ENCODE peak calls at places on chromosomes 13 and 19, in nine cellular contexts. A is brain microvascular endothelial cell, G is A549, U is transverse colon, Q is upper lobe of right lung, X is OCI-LY7, N is psoas muscle, H is HCT116, F is H1. M is an unnamed sample.

GRCh38 chr19:49677901-49678674 is 1.0 kb downstream of the PRMT1 start:
- DNase-seq in A (peak; percentile 54), G (peak; percentile 82), U (peak; percentile 78), Q (peak; percentile 84), X (peak; percentile 85), N (peak; percentile 71), H (no peak), F (peak; percentile 72), M (peak; percentile 71)

GRCh38 chr19:36113895-36114762 is 546 bp downstream of the POLR2I start:
- DNase-seq in A (peak; percentile 15), G (peak; percentile 67), U (peak; percentile 32), Q (no peak), X (peak; percentile 38), N (peak; percentile 33), H (no peak), F (no peak), M (no peak)

GRCh38 chr13:99356216-99357089 is 49.3 kb upstream of the GPR183 start:
- DNase-seq in A (peak; percentile 96), G (no peak), U (peak; percentile 45), Q (no peak), X (peak; percentile 38), N (no peak), H (no peak), F (no peak), M (no peak)

GRCh38 chr13:38850868-38851626 is 139.6 kb downstream of the STOML3 start:
- DNase-seq in A (no peak), G (no peak), U (no peak), Q (no peak), X (no peak), N (no peak), H (no peak), F (no peak), M (no peak)

GRCh38 chr13:101026736-101027398 is 352.3 kb upstream of the TMTC4 start:
- DNase-seq in A (no peak), G (no peak), U (no peak), Q (no peak), X (no peak), N (no peak), H (no peak), F (no peak), M (no peak)

GRCh38 chr13:27242642-27243185 is 8.6 kb upstream of the RPL21 start:
- DNase-seq in A (no peak), G (no peak), U (no peak), Q (no peak), X (no peak), N (no peak), H (no peak), F (no peak), M (no peak)

GRCh38 chr13:92122454-92122853 is 724.0 kb downstream of the GPC5 start:
- DNase-seq in A (no peak), G (no peak), U (no peak), Q (no peak), X (no peak), N (no peak), H (no peak), F (no peak), M (no peak)

GRCh38 chr19:41860419-41861097 is 503 bp downstream of the RPS19 start:
- DNase-seq in A (no peak), G (no peak), U (no peak), Q (no peak), X (peak; percentile 46), N (no peak), H (no peak), F (no peak), M (no peak)

GRCh38 chr19:32646556-32646955 is 28.4 kb downstream of the ANKRD27 start:
- DNase-seq in A (no peak), G (no peak), U (no peak), Q (no peak), X (no peak), N (no peak), H (no peak), F (no peak), M (no peak)

GRCh38 chr19:14107581-14108461 is 9.7 kb downstream of the PRKACA start:
- DNase-seq in A (peak; percentile 73), G (peak; percentile 52), U (no peak), Q (no peak), X (no peak), N (peak; percentile 68), H (no peak), F (no peak), M (no peak)

GRCh38 chr19:27733551-27734266 is 1479.2 kb downstream of the UQCRFS1 start:
- DNase-seq in A (no peak), G (no peak), U (no peak), Q (no peak), X (no peak), N (no peak), H (no peak), F (no peak), M (no peak)

GRCh38 chr19:41784337-41785239 is 11.8 kb upstream of the CEACAM3 start:
- DNase-seq in A (no peak), G (no peak), U (peak; percentile 27), Q (no peak), X (no peak), N (no peak), H (no peak), F (no peak), M (no peak)

GRCh38 chr13:97068964-97069815 is 74.9 kb upstream of the OXGR1 start:
- DNase-seq in A (no peak), G (no peak), U (no peak), Q (no peak), X (no peak), N (no peak), H (no peak), F (no peak), M (no peak)

GRCh38 chr13:52884429-52884828 is 36.0 kb upstream of the PCDH8 start:
- DNase-seq in A (no peak), G (no peak), U (no peak), Q (no peak), X (no peak), N (no peak), H (no peak), F (no peak), M (no peak)

GRCh38 chr13:52882803-52883202 is 34.4 kb upstream of the PCDH8 start:
- DNase-seq in A (no peak), G (no peak), U (no peak), Q (no peak), X (no peak), N (no peak), H (no peak), F (no peak), M (no peak)

GRCh38 chr13:52879950-52880650 is 31.7 kb upstream of the PCDH8 start:
- DNase-seq in A (no peak), G (no peak), U (no peak), Q (no peak), X (no peak), N (no peak), H (no peak), F (peak; percentile 29), M (no peak)
- H3K4me3 ChIP-seq in A (no peak overlapping the region), G (no peak overlapping the region), U (no peak overlapping the region), Q (no peak overlapping the region), X (no peak overlapping the region), N (no peak overlapping the region), H (no peak overlapping the region), F (no peak overlapping the region), M (no peak overlapping the region)

DNA sequence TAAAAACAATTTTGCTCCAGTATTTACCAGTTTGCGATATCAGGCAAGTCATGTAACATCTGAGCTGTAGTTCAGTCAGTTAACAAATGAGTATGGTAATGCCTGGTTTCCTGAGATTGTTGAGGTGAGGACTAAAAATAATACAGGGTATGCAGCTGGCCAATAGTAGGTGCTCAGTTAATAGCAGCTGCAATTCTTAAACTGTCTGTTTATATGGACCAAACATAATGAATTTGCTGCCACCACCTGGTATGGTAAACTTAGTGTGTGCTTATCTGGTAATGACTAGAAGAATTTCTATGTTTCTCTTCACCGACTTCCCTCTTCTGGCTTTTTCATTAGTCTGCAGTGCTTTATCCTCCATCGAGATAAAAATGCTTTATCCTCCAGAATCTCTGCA is 9.1 kb downstream of the ZMYM2 start:
- DNase-seq in A (no peak), G (no peak), U (no peak), Q (no peak), X (peak; percentile 70), N (no peak), H (no peak), F (no peak), M (no peak)
- TF ChIP-seq CTCF in A (no peak), G (no peak), U (no peak), Q (no peak), X (peak; percentile 71), N (no peak), H (no peak), F (no peak), M (no peak)

DNA sequence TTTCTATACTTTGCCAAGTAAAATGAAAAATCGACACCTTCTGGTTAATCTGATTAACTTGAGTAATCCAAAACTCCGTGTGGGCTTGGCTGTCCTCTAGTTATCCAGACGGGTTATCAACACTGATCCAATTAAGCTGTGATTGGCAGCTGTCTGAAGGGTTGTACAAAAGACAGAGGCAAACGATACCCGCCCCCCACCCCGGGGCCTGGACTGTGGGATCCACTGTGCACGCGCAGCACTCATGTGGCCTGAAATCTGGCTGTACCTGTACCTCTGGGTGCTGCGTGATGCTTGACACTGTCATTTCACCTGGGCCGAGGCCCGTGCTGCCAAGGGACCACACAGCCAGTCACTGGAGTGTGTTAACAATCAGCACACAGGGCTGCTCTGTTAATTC is 53.5 kb downstream of the COL4A2 start:
- DNase-seq in A (no peak), G (no peak), U (no peak), Q (no peak), X (no peak), N (no peak), H (no peak), F (no peak), M (no peak)
- H3K27ac ChIP-seq in A (peak overlapping the region; percentile 100), G (no peak overlapping the region), U (peak overlapping the region; percentile 62), Q (no peak overlapping the region), X (no peak overlapping the region), N (peak overlapping the region; percentile 13), H (no peak overlapping the region), F (no peak overlapping the region), M (no peak overlapping the region)

GRCh38 chr13:75418186-75418843 is 63.7 kb downstream of the TBC1D4 start:
- DNase-seq in A (no peak), G (no peak), U (no peak), Q (no peak), X (no peak), N (no peak), H (no peak), F (no peak), M (no peak)
- H3K4me3 ChIP-seq in A (no peak overlapping the region), G (no peak overlapping the region), U (no peak overlapping the region), Q (no peak overlapping the region), X (no peak overlapping the region), N (peak overlapping the region; percentile 36), H (no peak overlapping the region), F (no peak overlapping the region), M (no peak overlapping the region)

GRCh38 chr13:24313449-24313848 is 4.1 kb downstream of the C1QTNF9 start:
- DNase-seq in A (peak; percentile 8), G (peak; percentile 11), U (no peak), Q (no peak), X (no peak), N (no peak), H (no peak), F (no peak), M (no peak)
- TF ChIP-seq CTCF in A (peak; percentile 29), G (peak; percentile 23), U (no peak), Q (peak; percentile 32), X (peak; percentile 29), N (peak; percentile 21), H (peak; percentile 22), F (no peak), M (peak; percentile 12)

GRCh38 chr13:94308808-94309207 is 170.7 kb downstream of the DCT start:
- DNase-seq in A (no peak), G (no peak), U (no peak), Q (no peak), X (no peak), N (no peak), H (no peak), F (no peak), M (no peak)
- H3K27ac ChIP-seq in A (no peak overlapping the region), G (no peak overlapping the region), U (no peak overlapping the region), Q (no peak overlapping the region), X (no peak overlapping the region), N (no peak overlapping the region), H (no peak overlapping the region), F (no peak overlapping the region), M (no peak overlapping the region)

M was measured in pancreas.